ENCODE peak calls at places on chromosome 9, in six cellular contexts. P is IMR-90, K is GM12878, Y is K562, L is HepG2, D is H1. B is an unnamed sample.

GRCh38 chr9:128687453-128687852 is 1.6 kb upstream of the SET start:
- DNase-seq in Y (no peak), K (no peak), D (no peak), L (no peak), P (no peak), B (no peak)

GRCh38 chr9:95062601-95063065 is 254.9 kb downstream of the FANCC start:
- DNase-seq in D (no peak), P (no peak), L (no peak), K (no peak), Y (no peak), B (no peak)

GRCh38 chr9:104881991-104882555 is 45.9 kb downstream of the ABCA1 start:
- DNase-seq in L (no peak), K (no peak), Y (no peak), D (no peak), P (no peak), B (peak)

GRCh38 chr9:129773262-129774048 is 20.6 kb upstream of the PTGES start:
- DNase-seq in P (peak), K (no peak), Y (no peak), D (no peak), L (peak), B (no peak)

GRCh38 chr9:119839888-119840287 is 470.7 kb upstream of the BRINP1 start:
- DNase-seq in K (no peak), Y (no peak), P (no peak), D (no peak), L (no peak), B (no peak)

GRCh38 chr9:70534058-70534457 is 119.6 kb upstream of the KLF9 start:
- DNase-seq in D (no peak), Y (no peak), K (no peak), P (peak), L (no peak), B (no peak)

GRCh38 chr9:32427111-32427873 is 42.8 kb downstream of the ACO1 start:
- DNase-seq in D (no peak), P (peak), Y (no peak), K (no peak), L (peak), B (no peak)

GRCh38 chr9:16825364-16825763 is 45.1 kb downstream of the BNC2 start:
- DNase-seq in D (no peak), L (no peak), Y (no peak), K (no peak), P (peak), B (no peak)

GRCh38 chr9:89445801-89446228 is 52.1 kb downstream of the SEMA4D start:
- DNase-seq in P (no peak), Y (no peak), K (no peak), D (no peak), L (no peak), B (no peak)

GRCh38 chr9:16417101-16417500 is 453.4 kb downstream of the BNC2 start:
- DNase-seq in D (no peak), P (peak), K (peak), Y (no peak), L (no peak), B (no peak)

DNA sequence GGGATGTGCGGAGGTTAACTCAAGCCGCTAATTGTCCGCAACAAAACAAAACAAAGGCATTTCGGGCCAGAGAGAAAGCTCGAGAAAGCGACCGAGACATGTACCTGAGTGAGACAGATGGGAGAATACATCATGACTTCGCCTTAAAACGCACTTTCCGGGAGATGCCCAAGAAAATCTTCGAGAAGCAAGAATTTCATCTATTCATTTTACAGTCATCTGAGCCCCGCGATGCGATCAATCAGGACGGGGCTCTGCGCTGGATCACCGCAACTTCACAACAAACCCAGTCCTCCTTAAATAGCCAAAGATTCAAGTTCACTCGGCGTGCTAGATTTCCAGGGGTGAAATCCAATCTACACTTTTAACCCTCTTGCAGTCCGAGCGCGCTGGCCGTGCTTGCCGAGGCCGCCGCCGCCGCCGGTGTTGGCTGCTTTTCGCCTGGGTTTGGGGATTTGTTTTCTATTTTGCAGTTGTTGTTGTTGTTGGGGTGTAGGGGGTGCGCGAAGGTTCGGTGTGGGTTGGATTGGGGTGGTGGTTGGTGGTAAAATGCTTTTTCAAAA is 482 bp downstream of the NFIB start:
- DNase-seq in D (peak), Y (peak), K (no peak), L (no peak), P (peak), B (no peak)
- H3K9ac ChIP-seq in D (peak), Y (no peak), K (no peak), L (peak), P (peak), B (peak)

GRCh38 chr9:22256381-22256780 is 190.2 kb upstream of the DMRTA1 start:
- DNase-seq in L (no peak), P (no peak), Y (no peak), D (no peak), K (no peak), B (no peak)
- TF ChIP-seq RFX5 in L (no peak), P (no peak), Y (no peak), D (no peak), K (no peak), B (no peak)

GRCh38 chr9:120926397-120926928 is at the start of gene TRAF1:
- DNase-seq in L (no peak), D (no peak), P (peak), K (no peak), Y (no peak), B (no peak)

GRCh38 chr9:120927125-120928014 is 774 bp upstream of the TRAF1 start:
- DNase-seq in L (no peak), D (no peak), P (no peak), Y (no peak), K (no peak), B (no peak)

GRCh38 chr9:120923620-120924328 is 2.8 kb downstream of the TRAF1 start:
- DNase-seq in P (no peak), Y (no peak), D (no peak), L (no peak), K (no peak), B (no peak)

GRCh38 chr9:120924698-120925534 is 1.7 kb downstream of the TRAF1 start:
- DNase-seq in D (no peak), L (no peak), P (peak), K (no peak), Y (no peak), B (no peak)

DNA sequence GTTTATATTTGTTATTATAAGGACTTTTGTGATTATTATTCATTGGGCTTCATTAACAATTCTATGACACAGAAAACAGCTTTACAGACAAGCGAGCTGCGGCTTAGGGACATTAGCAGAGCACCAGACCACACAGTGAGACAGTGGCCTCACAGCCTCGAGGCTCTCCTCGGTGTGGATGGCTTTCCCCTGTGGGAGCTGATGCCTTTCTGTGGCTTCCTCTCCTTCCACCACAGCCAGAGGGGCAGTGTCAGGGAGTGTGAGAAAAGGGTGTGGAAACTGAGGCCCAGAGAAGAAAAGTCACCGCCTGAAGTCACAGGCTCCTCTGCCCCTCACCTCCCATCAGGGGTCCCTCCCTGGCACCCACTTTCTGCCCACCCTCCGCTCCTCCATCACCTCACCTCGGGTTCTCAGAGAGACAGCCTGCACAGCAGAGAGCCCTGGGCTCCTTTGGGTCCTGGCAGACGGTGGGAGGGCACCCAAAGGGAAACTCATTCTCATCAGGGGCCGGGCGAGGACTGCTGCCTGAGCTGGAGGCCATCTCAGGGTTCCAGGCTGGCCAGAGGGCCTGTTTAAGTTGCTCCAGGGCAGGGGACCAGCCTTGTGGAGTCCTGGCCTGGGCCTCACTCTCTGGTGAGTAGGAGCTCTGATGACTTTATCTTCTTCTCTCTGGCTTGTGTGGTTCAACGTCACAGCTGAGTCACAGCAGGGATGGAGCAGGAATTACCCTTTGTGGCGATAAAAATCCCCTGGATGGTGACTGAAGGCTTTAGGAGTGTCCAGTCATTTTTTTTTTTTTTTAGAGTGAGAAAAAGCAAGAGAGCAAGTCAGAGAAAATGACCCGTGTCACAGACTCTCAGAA is 830 bp downstream of the TRAF1 start:
- DNase-seq in L (no peak), Y (peak), D (no peak), K (peak), P (peak), B (no peak)
- H3K9ac ChIP-seq in L (no peak), Y (peak), D (no peak), K (peak), P (peak), B (peak)

GRCh38 chr9:3929345-3930150 is 370.3 kb downstream of the GLIS3 start:
- DNase-seq in Y (no peak), D (no peak), P (no peak), K (no peak), L (no peak), B (no peak)
- TF ChIP-seq RFX5 in Y (no peak), D (no peak), P (no peak), K (no peak), L (no peak), B (no peak)

GRCh38 chr9:131237931-131238401 is 38.3 kb downstream of the FAM78A start:
- DNase-seq in K (peak), Y (no peak), D (peak), L (no peak), P (peak), B (no peak)
- H3K9ac ChIP-seq in K (peak), Y (no peak), D (no peak), L (no peak), P (no peak), B (no peak)

DNA sequence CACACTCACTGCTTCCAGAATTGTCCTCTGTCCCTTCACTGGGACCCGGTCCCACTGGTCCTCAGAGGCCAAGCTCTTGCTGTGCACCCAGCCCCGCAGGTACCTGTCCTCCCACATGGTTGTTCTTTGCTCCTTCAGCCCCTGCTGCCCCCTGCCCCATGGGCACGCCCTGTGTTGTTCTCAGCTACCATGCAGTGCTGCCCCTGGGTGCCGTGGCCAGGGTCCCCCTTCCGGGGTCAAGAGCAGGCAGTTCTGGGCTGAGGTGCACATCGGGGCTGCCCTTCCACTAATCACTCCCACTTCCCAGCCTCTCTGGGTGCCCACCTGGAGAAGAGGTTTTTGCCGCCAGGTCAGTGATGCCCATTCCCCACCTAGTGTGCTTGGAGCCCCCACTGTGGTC is 31.9 kb upstream of the SUSD3 start:
- DNase-seq in P (no peak), Y (no peak), K (no peak), D (no peak), L (no peak), B (no peak)
- TF ChIP-seq RFX5 in P (no peak), Y (no peak), K (no peak), D (no peak), L (no peak), B (no peak)

DNA sequence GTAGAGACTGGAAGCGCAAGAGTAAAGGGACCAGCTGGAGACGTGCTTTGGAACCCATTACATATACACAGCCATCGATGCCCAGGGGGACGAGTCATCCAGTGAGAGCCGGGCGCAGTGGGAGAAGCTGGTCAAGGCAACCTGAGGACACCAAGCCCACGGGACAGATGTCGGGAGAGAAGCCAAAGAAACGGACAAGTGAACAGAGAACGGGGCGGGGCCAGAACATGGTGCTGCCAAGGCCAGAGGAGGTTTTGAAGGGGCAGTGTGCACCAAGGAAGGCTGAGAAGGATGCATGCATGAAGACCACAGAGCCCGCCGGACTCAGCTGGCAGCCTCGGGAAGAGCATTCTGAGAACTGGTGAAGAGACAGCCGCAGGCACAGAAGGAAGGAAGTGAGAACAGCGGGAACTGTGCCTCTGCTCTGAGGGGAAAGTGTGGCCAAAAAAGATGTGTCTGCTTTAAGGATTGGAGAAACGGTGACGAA is 20.3 kb downstream of the CAMSAP1 start:
- DNase-seq in K (no peak), P (peak), L (no peak), D (no peak), Y (no peak), B (no peak)
- H3K9ac ChIP-seq in K (peak), P (no peak), L (no peak), D (no peak), Y (no peak), B (no peak)

DNA sequence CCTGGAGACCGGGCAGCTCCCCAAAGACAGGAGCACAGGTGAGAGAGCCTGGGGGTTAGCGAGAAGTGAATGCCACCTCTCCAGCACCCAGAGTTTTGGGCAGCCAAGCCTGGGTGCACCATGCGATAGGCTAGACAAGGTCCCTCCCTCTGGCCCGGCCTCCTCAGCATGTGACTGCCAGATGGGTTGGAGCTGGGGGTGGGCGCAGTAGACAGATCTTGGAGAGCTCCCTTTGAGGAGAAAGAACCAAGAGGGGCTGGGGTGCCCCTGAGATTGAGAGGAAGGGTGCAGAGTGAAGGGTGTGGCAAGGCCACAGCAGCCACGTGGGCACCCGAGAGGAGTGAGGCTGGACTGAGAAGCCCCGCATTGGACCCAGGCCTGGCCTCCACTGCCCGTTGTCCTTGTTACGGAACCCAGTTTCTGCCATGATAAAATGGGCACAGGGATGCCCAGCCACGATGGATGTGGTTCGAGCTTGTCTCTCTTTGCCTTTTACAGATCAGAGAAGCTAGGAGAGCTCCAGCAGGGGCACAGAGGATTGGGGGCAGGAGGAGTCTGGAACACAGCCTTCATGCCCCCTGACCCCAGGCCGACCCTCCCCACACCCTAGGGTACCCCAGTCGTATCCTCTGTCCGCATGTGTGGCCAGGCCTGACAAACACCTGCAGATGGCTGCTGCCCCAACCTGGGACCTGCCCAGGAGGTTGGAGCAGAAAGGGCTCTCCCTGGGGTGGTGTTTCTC is 1.3 kb downstream of the TMEM141 start:
- DNase-seq in K (no peak), P (no peak), D (no peak), L (no peak), Y (no peak), B (no peak)
- TF ChIP-seq RFX5 in K (no peak), P (no peak), D (no peak), L (no peak), Y (no peak), B (no peak)

GRCh38 chr9:88046542-88046941 is 72.2 kb upstream of the CDK20 start:
- DNase-seq in P (no peak), L (no peak), D (no peak), Y (no peak), K (no peak), B (no peak)

GRCh38 chr9:88043647-88044046 is 69.3 kb upstream of the CDK20 start:
- DNase-seq in Y (no peak), P (no peak), K (no peak), L (no peak), D (no peak), B (no peak)

GRCh38 chr9:88045686-88046085 is 71.4 kb upstream of the CDK20 start:
- DNase-seq in D (peak), P (no peak), L (no peak), K (no peak), Y (no peak), B (no peak)

GRCh38 chr9:88041447-88041846 is 67.1 kb upstream of the CDK20 start:
- DNase-seq in P (peak), K (no peak), Y (no peak), D (no peak), L (peak), B (peak)

GRCh38 chr9:88044200-88044599 is 69.9 kb upstream of the CDK20 start:
- DNase-seq in L (no peak), D (no peak), Y (no peak), P (no peak), K (no peak), B (no peak)
- H3K9ac ChIP-seq in L (no peak), D (no peak), Y (no peak), P (no peak), K (no peak), B (no peak)

DNA sequence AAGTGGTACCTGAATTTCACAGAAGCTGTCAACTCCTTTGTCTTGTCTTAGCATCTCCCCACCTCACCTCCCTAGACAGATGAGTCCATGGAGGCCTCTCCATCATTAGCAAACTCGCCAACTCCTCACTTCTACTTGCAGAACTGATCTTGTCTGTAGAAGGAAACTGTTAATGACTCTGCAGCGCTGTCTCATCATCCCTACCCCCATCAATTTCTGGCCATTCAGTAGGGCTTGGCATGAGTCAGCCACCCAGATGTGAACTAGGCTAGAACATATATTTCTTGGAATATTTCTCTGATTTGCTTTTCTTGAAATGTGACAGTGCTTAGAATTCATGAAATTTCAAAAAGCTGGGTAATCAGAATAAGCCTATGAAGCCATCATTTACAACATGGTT is 1125.0 kb upstream of the DMAC1 start:
- DNase-seq in P (no peak), D (no peak), L (no peak), Y (no peak), K (no peak), B (no peak)
- TF ChIP-seq RFX5 in P (no peak), D (no peak), L (no peak), Y (no peak), K (no peak), B (no peak)